ENCODE peak calls at places on chromosomes 7 and 10, in nine cellular contexts. P, B, K, V, Y, C, A, R and E are unnamed samples.

GRCh38 chr7:16586081-16586874 is 59.3 kb downstream of the ANKMY2 start:
- DNase-seq in V (no peak), C (no peak), A (no peak), Y (no peak), P (no peak), B (no peak), K (no peak), R (no peak), E (no peak)

GRCh38 chr7:127770870-127771269 is 118.9 kb downstream of the SND1 start:
- DNase-seq in A (no peak), B (no peak), P (no peak), R (no peak), Y (no peak), V (no peak), C (no peak), K (no peak), E (no peak)

GRCh38 chr10:29063806-29064644 is 224.8 kb upstream of the LYZL1 start:
- DNase-seq in Y (no peak), C (no peak), P (no peak), B (no peak), V (no peak), K (no peak), A (peak), R (no peak), E (no peak)

GRCh38 chr10:79269969-79270368 is 77.3 kb upstream of the PPIF start:
- DNase-seq in R (no peak), Y (no peak), K (no peak), C (no peak), A (no peak), P (no peak), V (no peak), B (no peak), E (no peak)

GRCh38 chr7:3095046-3095445 is 51.4 kb upstream of the CARD11 start:
- DNase-seq in K (no peak), A (no peak), B (no peak), Y (peak), R (no peak), C (no peak), P (no peak), V (peak), E (peak)

GRCh38 chr7:124996778-124997177 is 67.2 kb upstream of the POT1 start:
- DNase-seq in R (no peak), V (no peak), C (peak), B (no peak), A (peak), P (peak), K (no peak), Y (no peak), E (no peak)

GRCh38 chr7:3965794-3966395 is 664.8 kb downstream of the SDK1 start:
- DNase-seq in P (no peak), A (no peak), V (no peak), K (no peak), B (no peak), C (no peak), Y (no peak), R (no peak), E (no peak)

GRCh38 chr10:86100581-86101061 is 266.0 kb downstream of the GRID1 start:
- DNase-seq in C (no peak), P (peak), Y (no peak), A (peak), R (peak), B (no peak), K (no peak), V (no peak), E (peak)

GRCh38 chr10:102654969-102655368 is 10.7 kb downstream of the TRIM8 start:
- DNase-seq in R (no peak), B (no peak), Y (no peak), V (no peak), P (no peak), A (no peak), K (no peak), C (no peak), E (no peak)

GRCh38 chr10:70903262-70903921 is 15.0 kb upstream of the PCBD1 start:
- DNase-seq in A (peak), Y (peak), B (peak), R (no peak), V (peak), C (no peak), K (peak), P (peak), E (peak)

GRCh38 chr10:93566435-93567276 is at the start of gene FFAR4:
- DNase-seq in Y (peak), V (peak), K (peak), A (no peak), C (no peak), B (peak), R (no peak), P (peak), E (no peak)

GRCh38 chr7:25864511-25864910 is 287.5 kb upstream of the NFE2L3 start:
- DNase-seq in V (no peak), K (no peak), C (no peak), Y (no peak), A (no peak), P (no peak), R (no peak), B (no peak), E (no peak)

GRCh38 chr10:71038921-71039320 is 150.6 kb upstream of the PCBD1 start:
- DNase-seq in V (no peak), C (no peak), B (no peak), R (no peak), K (no peak), A (no peak), P (no peak), Y (no peak), E (peak)

GRCh38 chr7:134155220-134155619 is 28.1 kb downstream of the LRGUK start:
- DNase-seq in A (no peak), Y (no peak), K (no peak), C (no peak), P (no peak), V (no peak), R (no peak), B (no peak), E (no peak)

GRCh38 chr10:114245128-114245791 is 6.2 kb downstream of the VWA2 start:
- DNase-seq in B (no peak), C (no peak), Y (peak), P (no peak), V (no peak), K (peak), R (no peak), A (no peak), E (no peak)

GRCh38 chr10:56319386-56319785 is 41.7 kb downstream of the ZWINT start:
- DNase-seq in Y (no peak), C (no peak), V (no peak), R (no peak), P (no peak), K (no peak), B (no peak), A (no peak), E (no peak)

GRCh38 chr10:49296826-49297225 is 2.1 kb upstream of the C10orf71 start:
- DNase-seq in P (no peak), V (no peak), Y (no peak), A (no peak), C (no peak), R (no peak), K (no peak), B (no peak), E (no peak)

GRCh38 chr10:60913657-60914056 is 30.3 kb downstream of the RHOBTB1 start:
- DNase-seq in V (no peak), C (no peak), R (no peak), A (no peak), K (no peak), B (no peak), Y (no peak), P (no peak), E (no peak)

GRCh38 chr10:71049994-71050393 is 161.6 kb upstream of the PCBD1 start:
- DNase-seq in R (no peak), V (no peak), K (no peak), C (no peak), P (no peak), B (no peak), A (no peak), Y (no peak), E (no peak)

GRCh38 chr7:134836447-134836846 is 57.0 kb downstream of the CALD1 start:
- DNase-seq in B (no peak), C (no peak), Y (no peak), K (no peak), R (no peak), A (no peak), P (no peak), V (no peak), E (no peak)

GRCh38 chr7:145698526-145699262 is 417.9 kb upstream of the CNTNAP2 start:
- DNase-seq in C (no peak), R (no peak), A (no peak), Y (no peak), V (no peak), B (no peak), P (no peak), K (no peak), E (no peak)

GRCh38 chr10:109218207-109218606 is 705.1 kb downstream of the XPNPEP1 start:
- DNase-seq in K (no peak), A (no peak), C (no peak), R (no peak), Y (no peak), B (no peak), V (no peak), P (no peak), E (no peak)

GRCh38 chr10:7478727-7479457 is 68.1 kb upstream of the SFMBT2 start:
- DNase-seq in K (no peak), R (no peak), B (no peak), Y (no peak), V (no peak), C (no peak), P (no peak), A (no peak), E (no peak)

GRCh38 chr10:27485368-27485767 is 18.7 kb upstream of the RAB18 start:
- DNase-seq in B (no peak), P (no peak), Y (no peak), A (no peak), V (no peak), K (no peak), R (no peak), C (no peak), E (no peak)

GRCh38 chr10:11250304-11250703 is 232.6 kb downstream of the CELF2 start:
- DNase-seq in K (no peak), A (no peak), Y (no peak), R (no peak), C (no peak), B (no peak), V (no peak), P (no peak), E (no peak)

GRCh38 chr10:1529806-1530413 is 207.4 kb downstream of the ADARB2 start:
- DNase-seq in C (no peak), K (no peak), P (no peak), Y (no peak), A (no peak), V (no peak), B (peak), R (no peak), E (no peak)

GRCh38 chr10:68792115-68792514 is 35.2 kb upstream of the STOX1 start:
- DNase-seq in P (peak), C (no peak), Y (no peak), B (no peak), K (no peak), A (no peak), R (no peak), V (no peak), E (no peak)
- TF ChIP-seq CTCF in P (peak), C (no peak), Y (no peak), B (no peak), K (no peak), A (no peak), R (peak), V (no peak), E (no peak)

GRCh38 chr7:103297837-103298179 is 573 bp downstream of the PMPCB start:
- DNase-seq in P (no peak), V (no peak), R (no peak), K (no peak), C (no peak), Y (no peak), B (no peak), A (no peak), E (no peak)
- TF ChIP-seq POLR2AphosphoS5 in P (no peak), V (no peak), R (no peak), K (no peak), C (no peak), Y (no peak), B (no peak), A (no peak), E (no peak)

GRCh38 chr7:74452748-74453320 is 872 bp upstream of the GTF2IRD1 start:
- DNase-seq in C (no peak), V (peak), Y (no peak), P (no peak), A (peak), R (no peak), B (peak), K (no peak), E (no peak)
- H3K4me3 ChIP-seq in C (peak), V (peak), Y (peak), P (peak), A (peak), R (peak), B (peak), K (peak), E (peak)

GRCh38 chr7:137981668-137982067 is 20.2 kb downstream of the CREB3L2 start:
- DNase-seq in B (no peak), K (no peak), V (peak), C (no peak), P (no peak), Y (no peak), A (no peak), R (no peak), E (no peak)
- TF ChIP-seq CTCF in B (no peak), K (no peak), V (no peak), C (no peak), P (no peak), Y (no peak), A (no peak), R (no peak), E (no peak)

GRCh38 chr7:130356760-130357611 is 12.4 kb downstream of the CPA5 start:
- DNase-seq in P (no peak), K (no peak), R (peak), Y (peak), A (no peak), V (peak), B (peak), C (no peak), E (no peak)
- TF ChIP-seq POLR2AphosphoS5 in P (no peak), K (no peak), R (peak), Y (no peak), A (no peak), V (no peak), B (peak), C (no peak), E (no peak)

GRCh38 chr10:124119933-124120332 is 26.5 kb upstream of the CHST15 start:
- DNase-seq in C (no peak), A (no peak), B (no peak), V (no peak), R (no peak), P (no peak), K (no peak), Y (peak), E (no peak)
- H3K4me3 ChIP-seq in C (no peak), A (no peak), B (no peak), V (no peak), R (no peak), P (no peak), K (no peak), Y (no peak), E (no peak)

DNA sequence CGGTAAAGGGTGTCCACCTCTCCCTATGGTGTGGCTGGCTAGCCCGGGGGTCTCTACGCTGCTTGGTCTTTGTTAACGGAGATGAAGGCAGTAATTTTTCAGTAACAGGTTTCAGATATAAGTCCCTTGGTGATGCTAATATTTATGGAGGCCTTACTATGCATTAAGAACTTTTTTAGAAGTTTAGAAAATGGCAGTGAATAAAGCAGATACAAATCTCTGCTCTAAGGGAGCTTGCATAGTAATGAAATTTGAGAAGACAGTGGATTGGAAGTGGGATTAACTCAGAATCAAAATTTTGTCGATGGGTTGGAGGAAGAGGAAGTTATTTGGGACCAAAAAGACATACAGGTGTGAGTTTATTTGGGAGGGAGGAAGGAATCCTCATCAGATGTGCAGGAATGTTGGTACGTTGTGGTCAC is 445 bp downstream of the SSBP1 start:
- DNase-seq in Y (no peak), R (no peak), V (no peak), P (no peak), A (no peak), K (no peak), C (no peak), B (no peak), E (no peak)
- TF ChIP-seq CTCF in Y (no peak), R (no peak), V (no peak), P (no peak), A (no peak), K (no peak), C (no peak), B (no peak), E (no peak)

GRCh38 chr10:88460601-88461000 is 122.5 kb downstream of the RNLS start:
- DNase-seq in V (no peak), A (no peak), B (no peak), K (no peak), P (no peak), C (no peak), Y (no peak), R (no peak), E (no peak)
- TF ChIP-seq POLR2AphosphoS5 in V (no peak), A (no peak), B (no peak), K (no peak), P (no peak), C (no peak), Y (no peak), R (no peak), E (no peak)

DNA sequence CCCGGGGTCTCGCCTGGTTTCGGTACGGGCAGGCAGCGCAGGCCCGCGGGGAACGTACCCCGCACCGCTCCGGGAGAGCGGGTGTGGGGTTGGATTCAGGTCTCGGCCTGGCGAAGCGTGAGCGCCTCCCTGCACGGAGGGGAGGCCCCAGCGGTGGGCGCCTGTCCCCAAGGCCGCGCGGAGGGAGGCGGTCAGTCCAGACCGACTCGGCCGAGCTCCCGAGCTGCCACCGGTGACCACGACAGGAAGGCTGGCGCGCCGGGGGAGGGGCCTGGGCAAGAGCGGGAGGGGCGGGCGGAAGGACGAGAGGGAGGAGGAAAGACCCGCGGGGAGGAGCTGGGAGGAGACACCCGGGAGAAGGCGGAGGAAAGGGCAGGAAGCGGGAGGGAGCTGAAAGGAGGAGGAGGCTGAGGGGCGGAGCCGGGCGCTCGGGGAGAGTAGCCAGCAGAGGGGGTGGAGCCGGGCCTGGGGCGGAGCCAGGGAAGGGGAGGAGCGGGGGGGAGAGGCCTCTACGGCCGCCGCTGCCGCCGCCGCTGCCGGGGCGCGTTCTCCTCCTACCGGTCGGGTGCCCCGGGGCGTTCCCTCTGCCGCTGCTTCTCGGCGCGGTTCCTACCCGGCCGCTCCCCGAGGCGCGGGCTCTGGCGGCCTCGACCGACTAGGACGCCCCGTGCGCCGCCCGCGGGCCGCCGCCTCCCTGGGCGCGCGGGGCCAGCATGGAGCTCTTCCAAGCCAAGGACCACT is at the start of gene INPP5F:
- DNase-seq in K (peak), A (peak), P (peak), C (peak), B (peak), Y (peak), V (peak), R (peak), E (peak)
- H3K4me3 ChIP-seq in K (peak), A (peak), P (peak), C (peak), B (peak), Y (peak), V (peak), R (peak), E (peak)

GRCh38 chr10:95602382-95602781 is 41.2 kb upstream of the SORBS1 start:
- DNase-seq in C (no peak), K (no peak), Y (no peak), V (no peak), A (peak), B (no peak), P (no peak), R (no peak), E (no peak)

GRCh38 chr10:95604630-95605029 is 43.5 kb upstream of the SORBS1 start:
- DNase-seq in Y (no peak), P (peak), K (no peak), C (no peak), B (no peak), V (no peak), R (no peak), A (peak), E (no peak)

GRCh38 chr10:95605163-95605562 is 44.0 kb upstream of the SORBS1 start:
- DNase-seq in R (no peak), C (no peak), P (no peak), V (peak), Y (no peak), B (peak), A (no peak), K (no peak), E (no peak)

GRCh38 chr10:95610727-95611126 is 45.8 kb downstream of the ALDH18A1 start:
- DNase-seq in B (no peak), A (no peak), C (no peak), K (no peak), R (no peak), V (no peak), Y (no peak), P (no peak), E (no peak)

GRCh38 chr10:95606922-95607321 is 45.8 kb upstream of the SORBS1 start:
- DNase-seq in B (no peak), K (no peak), A (no peak), Y (no peak), P (no peak), R (no peak), V (no peak), C (no peak), E (no peak)
- TF ChIP-seq CTCF in B (no peak), K (no peak), A (no peak), Y (no peak), P (no peak), R (no peak), V (no peak), C (no peak), E (no peak)